ENCODE peak calls at places on chromosomes 4 and X, in six cellular contexts. C, H, K, B, W and V are unnamed samples.

GRCh38 chr4:173301518-173302201 is 32.5 kb downstream of the HMGB2 start:
- DNase-seq in K (no peak), H (no peak), B (peak), C (peak), W (no peak), V (no peak)

GRCh38 chrX:129925305-129926092 is 19.5 kb downstream of the UTP14A start:
- DNase-seq in W (peak), H (peak), K (peak), C (peak), B (peak), V (peak)

GRCh38 chr4:71375494-71375893 is 36.7 kb downstream of the SLC4A4 start:
- DNase-seq in B (no peak), C (no peak), H (no peak), K (no peak), W (no peak), V (no peak)

GRCh38 chr4:32658019-32658418 is 1937.8 kb downstream of the PCDH7 start:
- DNase-seq in W (no peak), B (no peak), K (no peak), H (no peak), C (no peak), V (no peak)

GRCh38 chr4:111618908-111619307 is 526.3 kb upstream of the FAM241A start:
- DNase-seq in B (no peak), K (no peak), W (no peak), C (no peak), H (no peak), V (no peak)

GRCh38 chrX:137234651-137235402 is 201.0 kb upstream of the GPR101 start:
- DNase-seq in W (no peak), K (no peak), C (no peak), B (no peak), H (no peak), V (no peak)

GRCh38 chr4:8287606-8288280 is 18.2 kb downstream of the HTRA3 start:
- DNase-seq in C (no peak), W (no peak), B (no peak), K (no peak), H (no peak), V (no peak)

GRCh38 chr4:65971686-65972085 is 301.4 kb upstream of the EPHA5 start:
- DNase-seq in H (no peak), W (no peak), C (no peak), K (no peak), B (peak), V (no peak)

GRCh38 chrX:37677243-37677642 is 8.3 kb upstream of the XK start:
- DNase-seq in W (no peak), C (no peak), H (no peak), K (no peak), B (no peak), V (no peak)

GRCh38 chr4:7341486-7342222 is 93.1 kb downstream of the PSAPL1 start:
- DNase-seq in W (no peak), H (no peak), K (no peak), C (no peak), B (no peak), V (no peak)

GRCh38 chrX:29431895-29432294 is 783.5 kb upstream of the MAGEB2 start:
- DNase-seq in C (no peak), H (no peak), W (no peak), B (no peak), K (no peak), V (no peak)

GRCh38 chr4:22901631-22902030 is 208.9 kb downstream of the GBA3 start:
- DNase-seq in H (no peak), K (no peak), C (no peak), B (no peak), W (no peak), V (no peak)

GRCh38 chr4:152803541-152803940 is 23.8 kb downstream of the ARFIP1 start:
- DNase-seq in C (no peak), K (no peak), W (no peak), B (no peak), H (no peak), V (no peak)

GRCh38 chr4:99847362-99847976 is 30.8 kb downstream of the DAPP1 start:
- DNase-seq in W (no peak), C (peak), H (no peak), K (no peak), B (no peak), V (no peak)

GRCh38 chr4:37767546-37767945 is 58.9 kb upstream of the PGM2 start:
- DNase-seq in B (no peak), C (no peak), K (peak), H (no peak), W (peak), V (no peak)

GRCh38 chr4:128031756-128032384 is 29.2 kb upstream of the LARP1B start:
- DNase-seq in K (no peak), H (no peak), C (no peak), B (no peak), W (no peak), V (no peak)

GRCh38 chr4:7193040-7193958 is 961 bp downstream of the SORCS2 start:
- DNase-seq in B (peak), W (no peak), C (no peak), H (no peak), K (no peak), V (peak)

GRCh38 chr4:33494150-33494549 is 2750.2 kb downstream of the ARAP2 start:
- DNase-seq in W (no peak), H (no peak), B (no peak), K (no peak), C (no peak), V (no peak)

GRCh38 chrX:132986556-132986955 is 28.1 kb upstream of the HS6ST2 start:
- DNase-seq in C (no peak), K (no peak), W (no peak), H (no peak), B (no peak), V (no peak)

GRCh38 chrX:7228226-7228625 is 80.3 kb upstream of the PUDP start:
- DNase-seq in H (no peak), B (no peak), W (no peak), C (no peak), K (no peak), V (no peak)
- H3K27ac ChIP-seq in H (no peak), B (no peak), W (no peak), C (no peak), K (no peak), V (no peak)

GRCh38 chrX:16466640-16467432 is 183.1 kb upstream of the S100G start:
- DNase-seq in H (no peak), W (no peak), B (no peak), K (no peak), C (no peak), V (no peak)
- H3K27ac ChIP-seq in H (no peak), W (no peak), B (no peak), K (no peak), C (no peak), V (no peak)

GRCh38 chr4:143358923-143359694 is 22.4 kb downstream of the GAB1 start:
- DNase-seq in K (peak), W (no peak), H (no peak), B (no peak), C (peak), V (no peak)
- H3K27ac ChIP-seq in K (peak), W (peak), H (no peak), B (no peak), C (peak), V (no peak)

DNA sequence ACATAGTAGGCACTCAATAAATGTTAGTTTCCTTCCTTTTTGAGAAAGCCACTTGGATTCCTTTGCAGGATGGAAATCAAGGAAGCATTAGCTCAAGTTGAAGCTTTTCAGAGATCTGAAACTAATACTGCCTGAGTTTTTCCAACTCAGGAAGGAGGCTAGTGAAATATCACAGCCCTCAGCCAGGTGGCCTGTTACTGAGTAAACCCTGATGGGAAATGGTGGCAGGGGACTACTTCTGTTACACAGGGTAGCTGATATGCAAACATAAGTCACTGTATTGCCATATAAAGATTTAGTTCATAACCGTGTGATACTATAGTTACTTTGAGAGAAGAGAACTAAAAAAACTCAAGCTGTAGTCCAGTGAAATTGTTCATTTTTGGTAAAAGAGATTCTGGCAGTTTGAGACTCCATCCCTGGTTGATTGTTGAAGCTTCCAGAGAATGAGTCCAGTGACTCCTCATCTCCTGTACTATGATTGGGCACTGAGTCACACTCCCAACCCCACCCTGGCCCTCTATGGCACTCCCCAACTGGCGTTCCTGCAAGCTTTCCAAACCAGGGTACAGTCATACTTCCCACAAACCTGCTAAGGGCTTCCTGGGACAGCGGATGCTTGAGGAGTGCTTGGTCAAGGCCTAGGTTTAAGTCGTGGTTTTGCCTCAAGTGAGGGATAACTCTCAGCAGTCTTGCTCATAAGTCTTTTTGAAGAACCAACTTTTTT is 81.8 kb downstream of the MID1IP1 start:
- DNase-seq in W (no peak), K (peak), B (no peak), H (no peak), C (no peak), V (no peak)
- H3K27ac ChIP-seq in W (no peak), K (no peak), B (no peak), H (no peak), C (no peak), V (no peak)

DNA sequence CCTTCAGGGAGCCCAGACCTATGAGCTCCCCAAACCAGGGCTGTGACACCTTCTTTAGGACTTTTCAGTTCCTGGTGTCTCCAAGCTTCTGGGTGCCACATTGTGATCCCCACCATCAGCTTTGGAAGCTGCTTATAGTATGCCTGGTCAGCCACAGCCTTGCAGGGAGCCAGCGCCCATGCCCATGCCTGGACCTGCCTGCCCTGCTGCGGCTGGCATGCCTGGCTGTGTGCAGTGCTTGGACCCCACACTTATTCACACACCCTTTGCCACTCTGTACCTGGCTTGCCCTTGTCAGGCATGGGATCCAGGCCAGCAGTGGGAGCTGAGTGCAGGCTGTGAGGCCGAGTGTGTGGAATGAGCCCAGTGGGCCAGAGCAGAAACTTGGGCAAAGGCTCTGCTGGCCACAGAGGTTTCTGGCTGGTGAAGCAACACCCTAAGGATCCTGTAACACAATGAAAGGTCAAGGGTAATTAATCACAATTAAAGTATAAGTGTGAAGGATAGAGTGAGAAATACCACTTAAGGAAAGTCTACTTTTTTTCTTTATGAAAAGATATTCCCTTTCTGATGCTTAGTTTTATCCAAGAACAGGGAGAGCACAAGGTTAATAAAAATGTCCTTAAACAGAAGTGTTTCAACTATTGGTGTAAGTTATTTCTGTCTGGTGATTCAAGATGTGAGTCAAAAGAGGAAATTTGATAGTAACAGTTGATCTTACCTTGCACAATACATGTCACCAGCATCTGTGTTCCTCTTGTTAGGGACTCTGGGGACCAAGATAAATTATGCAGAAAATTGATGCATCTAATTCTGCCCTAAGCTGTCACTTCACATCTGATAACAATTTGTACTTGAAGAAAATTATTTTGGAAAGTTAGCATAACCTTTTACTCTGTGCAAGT is 161.8 kb downstream of the FAM47A start:
- DNase-seq in C (no peak), H (no peak), B (no peak), K (no peak), W (no peak), V (no peak)
- H3K27ac ChIP-seq in C (no peak), H (no peak), B (no peak), K (no peak), W (no peak), V (no peak)

GRCh38 chrX:134525086-134525792 is 65.3 kb downstream of the HPRT1 start:
- DNase-seq in H (no peak), C (no peak), K (no peak), B (no peak), W (no peak), V (no peak)
- H3K27ac ChIP-seq in H (no peak), C (no peak), K (no peak), B (no peak), W (no peak), V (no peak)

DNA sequence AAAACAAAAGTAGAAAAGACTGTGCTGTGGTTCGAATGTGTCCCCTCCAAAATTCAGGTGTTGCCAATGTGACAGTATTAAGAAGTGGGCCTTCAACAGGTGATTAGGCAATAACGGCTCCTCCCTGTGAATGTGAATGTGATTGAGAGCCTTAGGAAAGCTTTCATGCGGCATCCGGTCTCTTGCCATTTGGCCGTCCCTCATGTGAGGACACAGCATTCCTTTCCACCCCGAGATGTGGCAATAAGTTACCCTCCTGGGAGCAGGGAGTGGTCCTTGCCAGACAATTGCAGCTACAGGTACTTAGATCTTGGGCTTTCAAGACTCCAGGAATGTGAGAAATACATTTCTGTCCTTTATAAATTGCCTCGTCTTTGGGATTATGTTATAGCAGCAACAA is 129.3 kb downstream of the CPEB2 start:
- DNase-seq in C (no peak), H (no peak), K (no peak), B (no peak), W (peak), V (no peak)
- H3K27ac ChIP-seq in C (no peak), H (no peak), K (no peak), B (no peak), W (no peak), V (peak)

DNA sequence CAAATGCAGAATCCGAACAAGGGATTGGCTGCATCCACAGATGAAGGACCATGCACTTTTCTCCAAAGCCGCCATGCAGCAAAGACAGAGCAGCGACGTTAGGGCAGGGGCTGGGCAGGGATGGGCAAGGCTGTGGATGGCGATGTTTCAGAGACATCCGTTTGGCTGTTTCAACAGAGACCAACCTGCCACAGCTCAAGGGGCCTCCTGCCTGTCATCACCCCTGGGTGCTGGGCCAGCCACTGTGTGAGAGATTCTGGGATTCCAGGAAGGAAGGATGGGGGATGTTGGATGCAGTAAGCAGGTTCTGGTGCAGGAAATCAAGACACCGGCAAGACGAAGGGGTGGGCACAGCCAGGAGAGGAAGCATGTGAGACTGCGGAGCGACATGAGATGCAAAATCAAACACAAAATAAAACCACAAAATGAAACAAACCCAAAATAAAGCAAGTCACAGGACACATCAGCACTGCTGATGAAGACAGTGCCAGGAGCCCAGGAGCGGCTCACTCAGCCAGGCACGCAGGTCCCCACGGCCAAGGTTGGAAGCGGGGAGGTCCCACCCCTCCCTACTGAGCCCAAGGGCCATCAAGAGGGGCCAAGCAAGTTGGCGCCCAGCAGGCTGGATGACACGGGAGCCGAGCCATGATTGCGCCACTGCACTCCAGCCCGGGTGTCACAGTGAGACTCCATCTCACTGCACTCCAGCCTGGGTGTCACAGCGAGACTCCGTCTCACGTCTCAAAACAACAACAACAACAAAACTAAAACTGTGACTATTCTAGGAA is 68.1 kb downstream of the FAM53A start:
- DNase-seq in C (no peak), W (no peak), B (no peak), H (no peak), K (no peak), V (no peak)
- H3K27ac ChIP-seq in C (no peak), W (no peak), B (no peak), H (no peak), K (no peak), V (no peak)

GRCh38 chrX:141175786-141176185 is 1.1 kb downstream of the LDOC1 start:
- DNase-seq in K (peak), C (no peak), H (no peak), B (no peak), W (no peak), V (no peak)
- H3K27ac ChIP-seq in K (no peak), C (no peak), H (no peak), B (no peak), W (peak), V (peak)